ENCODE peak calls at places on chromosome 16, in nine cellular contexts. Q is uterus, H is sigmoid colon, J is Peyer's patch, C is tibial nerve, T is transverse colon, O is heart left ventricle, K is breast epithelium, W is erythroblast. B is an unnamed sample.

GRCh38 chr16:88790312-88791150 is 5.5 kb upstream of the PIEZO1 start:
- DNase-seq in Q (no peak), W (peak), H (no peak), O (no peak), J (no peak), K (no peak), C (no peak), T (peak), B (no peak)

GRCh38 chr16:53968896-53969295 is 264.9 kb downstream of the FTO start:
- DNase-seq in C (no peak), Q (no peak), H (no peak), J (no peak), K (no peak), W (no peak), T (no peak), O (no peak), B (no peak)

GRCh38 chr16:31333686-31334649 is 21.0 kb upstream of the ITGAX start:
- DNase-seq in O (no peak), J (no peak), K (no peak), H (peak), W (peak), T (no peak), C (no peak), Q (no peak), B (no peak)

GRCh38 chr16:64952177-64952576 is 169.7 kb downstream of the CDH11 start:
- DNase-seq in Q (no peak), K (no peak), O (no peak), W (no peak), J (no peak), H (no peak), C (no peak), T (no peak), B (no peak)

GRCh38 chr16:89958596-89958995 is 10.0 kb downstream of the DEF8 start:
- DNase-seq in H (no peak), O (no peak), K (no peak), W (no peak), C (no peak), T (no peak), Q (no peak), J (no peak), B (no peak)

GRCh38 chr16:84449156-84450140 is 55.0 kb downstream of the MEAK7 start:
- DNase-seq in Q (no peak), O (no peak), H (peak), K (peak), J (peak), C (no peak), W (no peak), T (peak), B (no peak)

GRCh38 chr16:27712251-27712711 is 162.3 kb downstream of the KATNIP start:
- DNase-seq in O (no peak), C (no peak), J (peak), K (no peak), H (peak), T (no peak), W (no peak), Q (no peak), B (no peak)

GRCh38 chr16:79573881-79574280 is 26.7 kb downstream of the MAF start:
- DNase-seq in H (no peak), T (no peak), Q (no peak), W (no peak), J (no peak), O (no peak), C (no peak), K (no peak), B (no peak)

GRCh38 chr16:84976644-84977400 is 34.5 kb downstream of the ZDHHC7 start:
- DNase-seq in H (peak), C (peak), T (peak), J (no peak), Q (no peak), W (no peak), K (peak), O (peak), B (no peak)

GRCh38 chr16:4693296-4693955 is at the start of gene NUDT16L1:
- DNase-seq in C (peak), J (peak), Q (peak), O (peak), H (peak), W (peak), K (peak), T (peak), B (peak)
- TF ChIP-seq POLR2A in C (peak), J (peak), Q (no peak), O (peak), H (peak), W (peak), K (peak), T (peak), B (peak)

GRCh38 chr16:72093448-72094265 is at the start of the genes DHX38 and TXNL4B:
- DNase-seq in H (peak), Q (peak), O (peak), K (peak), C (peak), W (peak), T (peak), J (peak), B (peak)
- TF ChIP-seq POLR2A in H (peak), Q (peak), O (peak), K (peak), C (peak), W (peak), T (peak), J (peak), B (peak)

GRCh38 chr16:14530046-14530445 is 100.0 kb downstream of the PARN start:
- DNase-seq in K (no peak), J (no peak), Q (no peak), T (no peak), O (no peak), H (no peak), W (no peak), C (no peak), B (no peak)

GRCh38 chr16:14528306-14528948 is 101.6 kb downstream of the PARN start:
- DNase-seq in H (no peak), Q (no peak), W (peak), J (no peak), K (no peak), T (no peak), O (no peak), C (no peak), B (no peak)

GRCh38 chr16:14531101-14531500 is 99.0 kb downstream of the PARN start:
- DNase-seq in C (no peak), O (no peak), K (no peak), H (no peak), J (no peak), T (no peak), W (no peak), Q (no peak), B (no peak)

GRCh38 chr16:14527411-14528044 is 102.5 kb downstream of the PARN start:
- DNase-seq in J (no peak), H (peak), C (peak), T (no peak), O (no peak), W (peak), K (no peak), Q (peak), B (no peak)

GRCh38 chr16:14529010-14529669 is 100.9 kb downstream of the PARN start:
- DNase-seq in H (peak), K (peak), Q (peak), C (peak), O (peak), J (peak), T (peak), W (peak), B (peak)
- TF ChIP-seq POLR2A in H (no peak), K (no peak), Q (no peak), C (no peak), O (no peak), J (no peak), T (no peak), W (no peak), B (no peak)

DNA sequence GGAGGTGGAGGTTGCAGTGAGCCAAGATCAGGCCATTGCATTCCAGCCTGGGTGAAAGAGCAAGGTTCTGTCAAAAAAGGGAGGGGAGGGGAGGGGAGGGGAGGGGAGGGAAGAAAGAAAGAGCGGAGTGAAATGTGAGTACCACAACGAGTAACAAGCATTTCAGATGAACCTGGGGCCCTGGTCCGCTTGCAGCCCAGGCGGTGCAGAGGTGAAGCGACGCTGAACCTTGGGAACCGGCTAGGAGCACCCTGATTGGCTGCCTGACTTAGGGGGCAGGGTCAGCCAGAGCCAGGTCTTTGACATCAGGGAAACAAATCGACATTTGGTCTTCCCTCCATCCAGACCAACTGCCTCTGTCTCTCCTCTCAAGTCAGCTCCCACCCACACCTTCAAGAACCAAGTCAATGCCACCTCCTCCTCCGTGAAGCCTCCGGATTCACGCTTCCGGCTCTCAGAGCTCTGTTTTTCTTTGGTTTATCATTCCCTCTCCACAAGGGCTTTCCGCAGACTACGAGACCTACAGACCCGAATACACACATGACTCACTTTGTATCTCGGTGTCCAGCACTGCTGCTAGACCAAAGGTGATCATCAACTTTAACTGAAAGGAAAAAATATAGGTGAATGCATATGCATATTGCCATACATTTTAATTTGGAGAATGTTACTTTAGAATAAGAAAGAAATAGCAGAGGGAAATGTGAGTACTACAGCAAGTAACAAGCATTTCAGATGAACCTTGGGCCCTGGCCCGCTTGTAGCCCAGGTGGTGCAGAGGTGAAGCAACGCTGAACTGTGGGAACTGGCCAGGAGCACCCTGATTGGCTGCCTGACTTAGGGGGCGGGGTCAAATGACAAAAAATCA is 19.3 kb downstream of the OR1F1 start:
- DNase-seq in Q (no peak), O (no peak), K (no peak), C (no peak), H (no peak), J (no peak), W (no peak), T (no peak), B (no peak)
- TF ChIP-seq POLR2A in Q (no peak), O (no peak), K (no peak), C (no peak), H (no peak), J (no peak), W (no peak), T (no peak), B (no peak)

GRCh38 chr16:68737730-68738590 is 868 bp downstream of the CDH1 start:
- DNase-seq in T (peak), W (peak), K (peak), H (no peak), C (no peak), Q (peak), J (peak), O (no peak), B (no peak)

GRCh38 chr16:68736561-68736960 is 531 bp upstream of the CDH1 start:
- DNase-seq in W (no peak), J (no peak), K (no peak), Q (no peak), C (no peak), H (no peak), O (no peak), T (no peak), B (no peak)

GRCh38 chr16:68734782-68735181 is 2.3 kb upstream of the CDH1 start:
- DNase-seq in O (no peak), H (no peak), J (no peak), K (no peak), C (no peak), T (no peak), W (no peak), Q (no peak), B (no peak)

GRCh38 chr16:68739964-68740627 is 3.0 kb downstream of the CDH1 start:
- DNase-seq in K (no peak), W (peak), H (no peak), Q (no peak), C (no peak), T (no peak), O (no peak), J (no peak), B (no peak)

GRCh38 chr16:68737046-68737729 is at the start of gene CDH1:
- DNase-seq in H (no peak), C (no peak), Q (no peak), K (peak), T (peak), W (peak), O (no peak), J (peak), B (no peak)
- TF ChIP-seq POLR2A in H (no peak), C (peak), Q (no peak), K (peak), T (peak), W (peak), O (no peak), J (peak), B (no peak)

B was measured in H54.